ENCODE peak calls at places on chromosomes 4 and X, in eight cellular contexts. E, F, V, G, W, J, N and D are unnamed samples.

GRCh38 chr4:76197971-76198410 is 15.6 kb downstream of the SCARB2 start:
- DNase-seq in E (no peak), J (peak; percentile 48), N (no peak), W (no peak), F (peak; percentile 72), V (peak; percentile 53), G (no peak), D (peak; percentile 52)

GRCh38 chr4:149047368-149047767 is 605.2 kb upstream of the NR3C2 start:
- DNase-seq in J (no peak), V (peak; percentile 29), N (no peak), F (no peak), E (no peak), G (no peak), W (no peak), D (no peak)

GRCh38 chr4:151957163-151957562 is 196.4 kb upstream of the GATB start:
- DNase-seq in G (no peak), V (no peak), N (no peak), F (no peak), W (peak; percentile 70), E (no peak), J (no peak), D (no peak)

GRCh38 chr4:53653484-53654053 is 62.3 kb upstream of the LNX1 start:
- DNase-seq in G (no peak), V (peak; percentile 66), J (no peak), N (peak; percentile 15), E (no peak), W (no peak), F (no peak), D (no peak)

GRCh38 chr4:41594439-41594838 is 56.5 kb downstream of the LIMCH1 start:
- DNase-seq in W (no peak), V (no peak), J (no peak), N (no peak), F (no peak), G (no peak), E (no peak), D (no peak)

GRCh38 chrX:40331766-40332165 is 234.0 kb upstream of the BCOR start:
- DNase-seq in J (no peak), V (no peak), W (no peak), N (no peak), E (no peak), G (no peak), F (no peak), D (no peak)

GRCh38 chr4:8270912-8271815 is 1.6 kb downstream of the HTRA3 start:
- DNase-seq in J (no peak), E (no peak), N (no peak), V (no peak), W (no peak), F (peak; percentile 34), G (no peak), D (no peak)

GRCh38 chrX:149830192-149830873 is 48.6 kb downstream of the MAGEA9 start:
- DNase-seq in N (peak; percentile 23), V (peak; percentile 61), W (peak; percentile 79), E (no peak), G (no peak), J (peak; percentile 28), F (no peak), D (peak; percentile 32)

GRCh38 chr4:174631901-174632758 is 109.8 kb upstream of the HPGD start:
- DNase-seq in F (peak; percentile 33), N (peak; percentile 20), V (peak; percentile 58), G (peak; percentile 22), J (no peak), W (no peak), E (no peak), D (no peak)

GRCh38 chrX:1871887-1872286 is 257.0 kb downstream of the ASMT start:
- DNase-seq in W (no peak), G (no peak), E (no peak), F (no peak), N (no peak), J (no peak), V (no peak), D (no peak)

GRCh38 chrX:78314561-78314960 is 12.8 kb downstream of the CYSLTR1 start:
- DNase-seq in G (no peak), N (no peak), F (peak; percentile 49), W (no peak), V (peak; percentile 30), E (no peak), J (peak; percentile 31), D (peak; percentile 47)

GRCh38 chrX:153624196-153625091 is 22.6 kb upstream of the DUSP9 start:
- DNase-seq in J (no peak), V (no peak), F (no peak), G (no peak), W (no peak), E (no peak), N (no peak), D (no peak)

GRCh38 chrX:49001521-49002090 is 458 bp downstream of the GRIPAP1 start:
- DNase-seq in N (peak; percentile 45), G (peak; percentile 5), F (peak; percentile 52), W (peak; percentile 50), V (peak; percentile 49), J (peak; percentile 61), E (peak; percentile 15), D (peak; percentile 67)

GRCh38 chrX:26192204-26192603 is at the start of gene MAGEB6:
- DNase-seq in G (no peak), W (peak; percentile 26), F (no peak), E (no peak), N (no peak), V (no peak), J (no peak), D (no peak)